ENCODE peak calls at places on chromosome 10, in four cellular contexts. L, R, A and N are unnamed samples.

GRCh38 chr10:118594392-118595063 is 920 bp downstream of the PRLHR start:
- DNase-seq in R (no peak), L (no peak), A (no peak), N (no peak)

GRCh38 chr10:112583236-112583919 is 136.4 kb downstream of the VTI1A start:
- DNase-seq in L (no peak), R (no peak), A (no peak), N (no peak)

GRCh38 chr10:12681250-12681649 is 320.3 kb downstream of the CCDC3 start:
- DNase-seq in L (no peak), R (no peak), A (no peak), N (no peak)

GRCh38 chr10:133261726-133262325 is 14.8 kb downstream of the ADAM8 start:
- DNase-seq in A (peak), L (peak), R (peak), N (peak)

GRCh38 chr10:104328916-104329710 is 9.2 kb downstream of the ITPRIP start:
- DNase-seq in L (peak), R (peak), A (no peak), N (no peak)

GRCh38 chr10:116684781-116685180 is 57.6 kb downstream of the HSPA12A start:
- DNase-seq in R (no peak), A (no peak), L (no peak), N (no peak)

GRCh38 chr10:11177926-11178453 is 160.3 kb downstream of the CELF2 start:
- DNase-seq in A (no peak), R (no peak), L (no peak), N (no peak)

GRCh38 chr10:69567920-69568319 is 5.3 kb downstream of the NEUROG3 start:
- DNase-seq in R (no peak), A (no peak), L (no peak), N (no peak)

GRCh38 chr10:1400129-1400865 is 337.0 kb downstream of the ADARB2 start:
- DNase-seq in A (peak), R (no peak), L (no peak), N (no peak)

GRCh38 chr10:45557275-45557905 is 115.2 kb downstream of the ZFAND4 start:
- DNase-seq in L (peak), A (no peak), R (no peak), N (no peak)

GRCh38 chr10:72319416-72320254 is 35.1 kb downstream of the DNAJB12 start:
- DNase-seq in L (peak), R (peak), A (peak), N (peak)

GRCh38 chr10:128657508-128657907 is 531.3 kb upstream of the MKI67 start:
- DNase-seq in A (no peak), R (no peak), L (no peak), N (no peak)

GRCh38 chr10:114458955-114459354 is 54.7 kb upstream of the AFAP1L2 start:
- DNase-seq in L (no peak), R (no peak), A (peak), N (no peak)

GRCh38 chr10:58299580-58299979 is 30.6 kb downstream of the CISD1 start:
- DNase-seq in R (peak), L (peak), A (peak), N (no peak)

GRCh38 chr10:114404171-114405010 is at the start of gene AFAP1L2:
- DNase-seq in L (no peak), A (peak), R (no peak), N (no peak)

GRCh38 chr10:27744478-27745379 is 890 bp downstream of the MKX start:
- DNase-seq in A (peak), R (no peak), L (no peak), N (no peak)

GRCh38 chr10:95273393-95274312 is 17.1 kb downstream of the PDLIM1 start:
- DNase-seq in A (no peak), L (no peak), R (no peak), N (no peak)

GRCh38 chr10:79376751-79377556 is 29.7 kb downstream of the PPIF start:
- DNase-seq in A (no peak), R (no peak), L (no peak), N (no peak)

GRCh38 chr10:33982995-33983394 is 648.5 kb upstream of the NRP1 start:
- DNase-seq in R (no peak), A (no peak), L (no peak), N (no peak)

GRCh38 chr10:49740346-49741107 is 21.6 kb downstream of the OGDHL start:
- DNase-seq in L (no peak), R (no peak), A (peak), N (no peak)

GRCh38 chr10:33253411-33253810 is 81.1 kb downstream of the NRP1 start:
- DNase-seq in L (no peak), A (no peak), R (no peak), N (no peak)

GRCh38 chr10:7185367-7185690 is 225.5 kb downstream of the SFMBT2 start:
- DNase-seq in A (no peak), R (no peak), L (no peak), N (no peak)

GRCh38 chr10:106424076-106424475 is 740.4 kb downstream of the SORCS1 start:
- DNase-seq in L (no peak), A (no peak), R (no peak), N (no peak)

GRCh38 chr10:28532223-28532508 is 752 bp upstream of the WAC start:
- DNase-seq in A (no peak), L (no peak), R (peak), N (no peak)